ENCODE peak calls at places on chromosome 20, in six cellular contexts. B is T-helper 1 cell; P is stimulated activated CD4-positive, alpha-beta T cell treated with anti-CD3 and anti-CD28 coated beads, TNF-alpha, amount 100 ng/mL, for 4 hours; W is D341Med; S is activated T-cell treated with anti-CD3 and anti-CD28 coated beads, Interleukin-2, amount 50 U/mL, for 72 hours; G is GF-D8. V is an unnamed sample.

GRCh38 chr20:62065669-62066338 is at the start of gene TAF4:
- DNase-seq in S (peak), P (peak), W (peak), G (no peak), B (peak), V (peak)

GRCh38 chr20:20668639-20669038 is 43.8 kb downstream of the RALGAPA2 start:
- DNase-seq in S (no peak), P (no peak), G (peak), B (no peak), W (no peak), V (peak)

GRCh38 chr20:46230811-46231282 is 77.5 kb downstream of the CDH22 start:
- DNase-seq in P (no peak), S (no peak), W (no peak), B (no peak), G (no peak), V (peak)

GRCh38 chr20:31842471-31843157 is 2.8 kb downstream of the FOXS1 start:
- DNase-seq in S (no peak), P (no peak), G (no peak), B (no peak), W (no peak), V (no peak)

GRCh38 chr20:8049321-8049720 is 29.8 kb upstream of the TMX4 start:
- DNase-seq in G (no peak), B (no peak), W (no peak), S (no peak), P (no peak), V (no peak)

GRCh38 chr20:19789446-19789845 is 31.4 kb downstream of the RIN2 start:
- DNase-seq in G (no peak), B (no peak), P (no peak), W (no peak), S (no peak), V (no peak)

GRCh38 chr20:62225820-62226635 is 6.0 kb upstream of the HRH3 start:
- DNase-seq in S (no peak), P (no peak), B (no peak), G (no peak), W (no peak), V (no peak)

GRCh38 chr20:24773751-24774201 is 175.3 kb upstream of the CST7 start:
- DNase-seq in B (no peak), G (no peak), W (no peak), P (no peak), S (peak), V (no peak)

GRCh38 chr20:33569290-33570094 is 79.6 kb downstream of the CBFA2T2 start:
- DNase-seq in G (no peak), B (no peak), W (no peak), S (no peak), P (no peak), V (no peak)

GRCh38 chr20:62624719-62625455 is 17.4 kb upstream of the SLCO4A1 start:
- DNase-seq in B (no peak), S (no peak), P (no peak), W (no peak), G (peak), V (peak)

GRCh38 chr20:51138576-51138975 is 115.7 kb upstream of the KCNG1 start:
- DNase-seq in S (no peak), G (no peak), P (no peak), W (no peak), B (no peak), V (no peak)

GRCh38 chr20:34078540-34078939 is 33.5 kb downstream of the EIF2S2 start:
- DNase-seq in P (no peak), S (no peak), G (no peak), B (no peak), W (no peak), V (no peak)

GRCh38 chr20:60058869-60059268 is 100.6 kb downstream of the CDH26 start:
- DNase-seq in P (no peak), W (no peak), S (no peak), B (no peak), G (peak), V (no peak)

GRCh38 chr20:63520939-63521601 is 505 bp downstream of the PPDPF start:
- DNase-seq in S (peak), W (peak), B (peak), P (peak), G (no peak), V (peak)

GRCh38 chr20:51894619-51895018 is 92.3 kb upstream of the SALL4 start:
- DNase-seq in P (no peak), G (no peak), W (no peak), B (no peak), S (no peak), V (no peak)

GRCh38 chr20:18031888-18032509 is 25.7 kb downstream of the OVOL2 start:
- DNase-seq in P (no peak), B (no peak), S (no peak), G (no peak), W (no peak), V (no peak)

GRCh38 chr20:8909596-8909995 is 159.3 kb upstream of the PLCB4 start:
- DNase-seq in B (no peak), W (no peak), G (no peak), P (no peak), S (no peak), V (no peak)

V was measured in GDM1.